ENCODE peak calls at places on chromosome 19, in eight cellular contexts. W, N, Q, G, K, L, S and P are unnamed samples.
A peak's percentile ranks its signal among the peaks of the same experiment; 100 is the strongest.

GRCh38 chr19:50341091-50341564 is 12.0 kb upstream of the KCNC3 start:
- DNase-seq in G (no peak), L (no peak), Q (no peak), W (no peak), N (no peak), S (no peak), K (no peak), P (no peak)

GRCh38 chr19:38944981-38945506 is 14.3 kb downstream of the MRPS12 start:
- DNase-seq in S (peak; percentile 61), N (no peak), Q (peak; percentile 31), K (no peak), L (peak; percentile 30), G (no peak), W (no peak), P (no peak)

GRCh38 chr19:47691782-47692181 is 21.4 kb upstream of the EHD2 start:
- DNase-seq in S (no peak), K (no peak), G (no peak), L (no peak), W (no peak), N (no peak), Q (no peak), P (no peak)

GRCh38 chr19:36054119-36054732 is at the start of gene THAP8:
- DNase-seq in W (peak; percentile 99), G (peak; percentile 99), S (peak; percentile 100), Q (peak; percentile 100), K (peak; percentile 100), L (peak; percentile 99), N (peak; percentile 100), P (peak; percentile 100)

GRCh38 chr19:12230751-12231733 is 63.6 kb downstream of the ZNF44 start:
- DNase-seq in W (no peak), Q (peak; percentile 2), G (no peak), S (no peak), N (no peak), K (no peak), L (no peak), P (peak; percentile 11)

GRCh38 chr19:17843908-17844490 is 3.8 kb downstream of the JAK3 start:
- DNase-seq in G (no peak), K (no peak), W (no peak), Q (no peak), N (no peak), L (no peak), S (no peak), P (no peak)

GRCh38 chr19:9847087-9847671 is 12.1 kb downstream of the PIN1 start:
- DNase-seq in W (peak; percentile 29), G (peak; percentile 89), K (peak; percentile 81), N (peak; percentile 51), S (peak; percentile 85), Q (peak; percentile 99), L (peak; percentile 52), P (peak; percentile 80)

GRCh38 chr19:35845215-35846037 is 6.9 kb downstream of the NPHS1 start:
- DNase-seq in W (no peak), S (no peak), K (no peak), L (peak; percentile 75), N (no peak), G (no peak), Q (peak; percentile 52), P (no peak)

GRCh38 chr19:34525001-34525400 is 43.4 kb downstream of the WTIP start:
- DNase-seq in W (no peak), K (no peak), L (no peak), G (no peak), N (no peak), S (no peak), Q (no peak), P (no peak)

GRCh38 chr19:42540071-42540553 is 11.8 kb upstream of the CEACAM1 start:
- DNase-seq in K (peak; percentile 36), S (no peak), N (peak; percentile 17), G (no peak), W (no peak), Q (peak; percentile 21), L (peak; percentile 65), P (no peak)

GRCh38 chr19:48954595-48955307 is at the start of gene BAX:
- DNase-seq in G (peak; percentile 97), L (peak; percentile 99), W (peak; percentile 76), Q (peak; percentile 98), S (peak; percentile 99), N (peak; percentile 98), K (peak; percentile 98), P (peak; percentile 97)

GRCh38 chr19:42411581-42412178 is 15.5 kb downstream of the LIPE start:
- DNase-seq in S (no peak), W (no peak), L (no peak), N (no peak), Q (no peak), K (no peak), G (no peak), P (no peak)

GRCh38 chr19:16849168-16849567 is 20.0 kb downstream of the SIN3B start:
- DNase-seq in W (no peak), S (no peak), K (no peak), G (peak; percentile 43), Q (peak; percentile 73), N (no peak), L (no peak), P (peak; percentile 25)

GRCh38 chr19:55684946-55685681 is 10.1 kb downstream of the EPN1 start:
- DNase-seq in N (no peak), G (no peak), L (no peak), S (peak; percentile 69), K (no peak), W (no peak), Q (no peak), P (no peak)

GRCh38 chr19:47247308-47247990 is 8.9 kb upstream of the CCDC9 start:
- DNase-seq in S (peak; percentile 95), Q (peak; percentile 81), N (peak; percentile 87), G (peak; percentile 75), K (peak; percentile 83), L (peak; percentile 82), W (peak; percentile 86), P (peak; percentile 92)

GRCh38 chr19:43643326-43643725 is 3.7 kb upstream of the CADM4 start:
- DNase-seq in L (no peak), G (no peak), S (no peak), Q (no peak), K (no peak), N (no peak), W (no peak), P (no peak)

GRCh38 chr19:7597689-7598088 is 2.0 kb downstream of the CAMSAP3 start:
- DNase-seq in N (no peak), S (no peak), G (no peak), L (no peak), K (no peak), W (no peak), Q (peak; percentile 23), P (no peak)

GRCh38 chr19:34120846-34121639 is 51.3 kb upstream of the LSM14A start:
- DNase-seq in S (no peak), G (peak; percentile 58), W (peak; percentile 47), Q (peak; percentile 62), N (peak; percentile 62), L (peak; percentile 29), K (peak; percentile 73), P (peak; percentile 67)

GRCh38 chr19:13339869-13340268 is 166.4 kb downstream of the CACNA1A start:
- DNase-seq in W (no peak), Q (no peak), S (no peak), G (no peak), L (no peak), K (no peak), N (no peak), P (no peak)

GRCh38 chr19:32041681-32042292 is 303.6 kb upstream of the ZNF507 start:
- DNase-seq in G (no peak), L (peak; percentile 61), W (no peak), S (no peak), Q (peak; percentile 72), N (peak; percentile 8), K (peak; percentile 69), P (peak; percentile 4)

GRCh38 chr19:41218249-41218614 is 791 bp upstream of the AXL start:
- DNase-seq in K (no peak), S (no peak), L (no peak), Q (no peak), G (no peak), N (no peak), W (no peak), P (no peak)

GRCh38 chr19:49490287-49491029 is 3.0 kb downstream of the RPL13A start:
- DNase-seq in N (peak; percentile 0), W (no peak), K (no peak), G (no peak), S (no peak), Q (no peak), L (no peak), P (no peak)

GRCh38 chr19:49188626-49189200 is 31.1 kb downstream of the TRPM4 start:
- DNase-seq in W (no peak), Q (no peak), G (no peak), N (no peak), L (no peak), K (no peak), S (no peak), P (no peak)

GRCh38 chr19:10194500-10195198 is at the start of gene DNMT1:
- DNase-seq in S (peak; percentile 99), K (peak; percentile 98), G (peak; percentile 97), Q (peak; percentile 97), L (peak; percentile 97), W (peak; percentile 95), N (peak; percentile 92), P (peak; percentile 97)

GRCh38 chr19:55672418-55672817 is 2.6 kb upstream of the EPN1 start:
- DNase-seq in L (no peak), Q (peak; percentile 32), G (peak; percentile 74), N (no peak), W (no peak), K (peak; percentile 83), S (no peak), P (no peak)

GRCh38 chr19:16825312-16826168 is 3.7 kb upstream of the SIN3B start:
- DNase-seq in L (peak; percentile 58), Q (peak; percentile 68), K (peak; percentile 76), W (no peak), N (no peak), S (peak; percentile 78), G (peak; percentile 82), P (peak; percentile 76)

GRCh38 chr19:10961073-10961762 is 388 bp downstream of the SMARCA4 start:
- DNase-seq in Q (peak; percentile 71), L (peak; percentile 40), K (peak; percentile 39), W (no peak), S (peak; percentile 83), N (no peak), G (peak; percentile 46), P (peak; percentile 64)